ENCODE peak calls at places on chromosomes 16 and 17, in four cellular contexts. One of them, this sample, is unnamed.

GRCh38 chr16:71762186-71762585 is 37.7 kb upstream of the PHLPP2 start:
- DNase-seq in SK-N-MC: peak
- DNase-seq in astrocyte of the spinal cord: no peak
- DNase-seq in sigmoid colon: no peak
- DNase-seq in this sample: no peak

GRCh38 chr17:36862116-36862920 is 75.0 kb upstream of the LHX1 start:
- DNase-seq in astrocyte of the spinal cord: no peak
- DNase-seq in SK-N-MC: no peak
- DNase-seq in sigmoid colon: no peak
- DNase-seq in this sample: no peak

GRCh38 chr16:54946909-54947308 is 16.2 kb downstream of the IRX5 start:
- DNase-seq in SK-N-MC: no peak
- DNase-seq in astrocyte of the spinal cord: no peak
- DNase-seq in sigmoid colon: no peak
- DNase-seq in this sample: no peak

GRCh38 chr17:77706938-77707337 is 251.6 kb upstream of the TNRC6C start:
- DNase-seq in astrocyte of the spinal cord: no peak
- DNase-seq in sigmoid colon: no peak
- DNase-seq in SK-N-MC: no peak
- DNase-seq in this sample: peak

GRCh38 chr16:28311413-28311812 is 19.1 kb downstream of the SBK1 start:
- DNase-seq in sigmoid colon: no peak
- DNase-seq in SK-N-MC: no peak
- DNase-seq in astrocyte of the spinal cord: no peak
- DNase-seq in this sample: no peak

GRCh38 chr16:1773703-1774455 is 945 bp upstream of the MRPS34 start:
- DNase-seq in sigmoid colon: no peak
- DNase-seq in SK-N-MC: no peak
- DNase-seq in astrocyte of the spinal cord: peak
- DNase-seq in this sample: no peak

GRCh38 chr16:5498562-5498961 is 401.0 kb upstream of the EEF2KMT start:
- DNase-seq in astrocyte of the spinal cord: no peak
- DNase-seq in SK-N-MC: no peak
- DNase-seq in sigmoid colon: no peak
- DNase-seq in this sample: no peak

GRCh38 chr17:47935961-47936360 is 5.4 kb upstream of the PNPO start:
- DNase-seq in sigmoid colon: no peak
- DNase-seq in SK-N-MC: no peak
- DNase-seq in astrocyte of the spinal cord: peak
- DNase-seq in this sample: no peak

GRCh38 chr17:31318298-31319190 is 2.9 kb downstream of the EVI2A start:
- DNase-seq in SK-N-MC: no peak
- DNase-seq in astrocyte of the spinal cord: peak
- DNase-seq in sigmoid colon: peak
- DNase-seq in this sample: no peak

GRCh38 chr16:30051518-30051917 is 14.0 kb upstream of the ALDOA start:
- DNase-seq in sigmoid colon: no peak
- DNase-seq in astrocyte of the spinal cord: peak
- DNase-seq in SK-N-MC: no peak
- DNase-seq in this sample: no peak

GRCh38 chr17:40331743-40332641 is 23.0 kb downstream of the RARA start:
- DNase-seq in astrocyte of the spinal cord: peak
- DNase-seq in SK-N-MC: no peak
- DNase-seq in sigmoid colon: peak
- DNase-seq in this sample: peak

GRCh38 chr16:15879255-15879804 is 9.1 kb downstream of the CEP20 start:
- DNase-seq in sigmoid colon: no peak
- DNase-seq in astrocyte of the spinal cord: peak
- DNase-seq in SK-N-MC: no peak
- DNase-seq in this sample: no peak

GRCh38 chr17:57366558-57367351 is 110.4 kb downstream of the MSI2 start:
- DNase-seq in astrocyte of the spinal cord: no peak
- DNase-seq in SK-N-MC: no peak
- DNase-seq in sigmoid colon: no peak
- DNase-seq in this sample: no peak

GRCh38 chr16:24253192-24253591 is 2.9 kb upstream of the CACNG3 start:
- DNase-seq in astrocyte of the spinal cord: peak
- DNase-seq in sigmoid colon: no peak
- DNase-seq in SK-N-MC: peak
- DNase-seq in this sample: no peak

GRCh38 chr16:17029602-17030350 is 441.0 kb downstream of the XYLT1 start:
- DNase-seq in sigmoid colon: no peak
- DNase-seq in astrocyte of the spinal cord: no peak
- DNase-seq in SK-N-MC: no peak
- DNase-seq in this sample: no peak

GRCh38 chr17:58233547-58233946 is 4.8 kb upstream of the LPO start:
- DNase-seq in astrocyte of the spinal cord: no peak
- DNase-seq in SK-N-MC: no peak
- DNase-seq in sigmoid colon: no peak
- DNase-seq in this sample: no peak

GRCh38 chr17:29677139-29677834 is 54.6 kb upstream of the CORO6 start:
- DNase-seq in SK-N-MC: no peak
- DNase-seq in astrocyte of the spinal cord: no peak
- DNase-seq in sigmoid colon: peak
- DNase-seq in this sample: peak

GRCh38 chr16:51326131-51326856 is 175.2 kb upstream of the SALL1 start:
- DNase-seq in sigmoid colon: no peak
- DNase-seq in SK-N-MC: no peak
- DNase-seq in astrocyte of the spinal cord: peak
- DNase-seq in this sample: no peak

GRCh38 chr16:53022374-53022773 is 30.3 kb downstream of the CHD9NB start:
- DNase-seq in SK-N-MC: no peak
- DNase-seq in sigmoid colon: no peak
- DNase-seq in astrocyte of the spinal cord: peak
- DNase-seq in this sample: no peak

GRCh38 chr17:58447039-58447975 is 30.0 kb upstream of the RNF43 start:
- DNase-seq in astrocyte of the spinal cord: peak
- DNase-seq in SK-N-MC: peak
- DNase-seq in sigmoid colon: no peak
- DNase-seq in this sample: no peak

GRCh38 chr16:19926449-19927390 is 42.1 kb upstream of the GPRC5B start:
- DNase-seq in SK-N-MC: no peak
- DNase-seq in sigmoid colon: no peak
- DNase-seq in astrocyte of the spinal cord: peak
- DNase-seq in this sample: no peak

GRCh38 chr16:74575175-74575804 is 31.6 kb downstream of the GLG1 start:
- DNase-seq in sigmoid colon: no peak
- DNase-seq in SK-N-MC: no peak
- DNase-seq in astrocyte of the spinal cord: no peak
- DNase-seq in this sample: no peak

GRCh38 chr17:9306086-9306485 is 269.5 kb downstream of the STX8 start:
- DNase-seq in astrocyte of the spinal cord: peak
- DNase-seq in sigmoid colon: no peak
- DNase-seq in SK-N-MC: no peak
- DNase-seq in this sample: no peak

GRCh38 chr16:20918486-20919239 is 18.1 kb downstream of the LYRM1 start:
- DNase-seq in sigmoid colon: peak
- DNase-seq in SK-N-MC: no peak
- DNase-seq in astrocyte of the spinal cord: peak
- DNase-seq in this sample: no peak

GRCh38 chr16:51445250-51445649 is 294.2 kb upstream of the SALL1 start:
- DNase-seq in SK-N-MC: no peak
- DNase-seq in sigmoid colon: no peak
- DNase-seq in astrocyte of the spinal cord: no peak
- DNase-seq in this sample: no peak

GRCh38 chr16:86457621-86458456 is 52.5 kb upstream of the FOXF1 start:
- DNase-seq in sigmoid colon: peak
- DNase-seq in SK-N-MC: no peak
- DNase-seq in astrocyte of the spinal cord: peak
- DNase-seq in this sample: no peak

GRCh38 chr17:63700528-63701441 is 860 bp upstream of the LIMD2 start:
- DNase-seq in sigmoid colon: peak
- DNase-seq in astrocyte of the spinal cord: peak
- DNase-seq in SK-N-MC: no peak
- DNase-seq in this sample: peak

GRCh38 chr17:75155191-75155601 is 884 bp upstream of the JPT1 start:
- DNase-seq in sigmoid colon: no peak
- DNase-seq in SK-N-MC: no peak
- DNase-seq in astrocyte of the spinal cord: no peak
- DNase-seq in this sample: no peak

GRCh38 chr17:27105636-27106035 is 188.3 kb upstream of the WSB1 start:
- DNase-seq in SK-N-MC: no peak
- DNase-seq in sigmoid colon: no peak
- DNase-seq in astrocyte of the spinal cord: no peak
- DNase-seq in this sample: no peak

GRCh38 chr17:44906987-44907681 is 7.9 kb upstream of the EFTUD2 start:
- DNase-seq in sigmoid colon: no peak
- DNase-seq in SK-N-MC: no peak
- DNase-seq in astrocyte of the spinal cord: no peak
- DNase-seq in this sample: no peak

GRCh38 chr16:55668337-55669281 is 12.8 kb downstream of the SLC6A2 start:
- DNase-seq in SK-N-MC: no peak
- DNase-seq in astrocyte of the spinal cord: no peak
- DNase-seq in sigmoid colon: no peak
- DNase-seq in this sample: no peak

DNA sequence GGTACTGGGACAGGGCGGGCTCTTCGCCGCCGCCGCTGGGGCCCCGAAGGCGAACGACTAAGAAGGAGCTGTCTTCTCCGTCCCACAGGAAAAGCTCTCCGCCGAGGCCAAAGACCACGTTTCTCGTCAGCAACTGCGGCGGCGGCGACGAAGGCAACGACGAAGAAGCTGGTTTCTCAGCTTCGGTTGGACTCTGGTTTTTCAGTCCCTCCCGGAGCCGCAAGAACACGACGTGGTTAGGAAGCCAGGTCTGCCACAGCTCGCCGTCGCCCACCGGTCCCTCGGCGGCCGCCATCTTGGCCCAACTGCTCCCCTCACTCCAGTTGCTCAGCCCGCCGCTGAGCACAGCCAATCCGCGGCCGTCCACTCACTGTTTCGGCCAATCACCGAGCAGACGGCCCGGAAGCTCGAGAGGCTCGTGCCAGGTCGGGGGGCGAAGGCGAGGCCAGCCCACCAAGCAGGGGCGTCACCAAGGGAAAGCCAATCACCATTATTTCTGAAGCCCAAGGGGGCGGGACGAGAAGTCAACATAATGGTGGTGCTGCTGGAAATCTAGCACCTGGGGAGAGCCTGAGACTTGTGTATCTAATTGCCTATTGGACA is at the start of gene NUP88:
- DNase-seq in astrocyte of the spinal cord: peak
- DNase-seq in sigmoid colon: peak
- DNase-seq in SK-N-MC: peak
- DNase-seq in this sample: peak
- H3K4me3 ChIP-seq in astrocyte of the spinal cord: peak
- H3K4me3 ChIP-seq in sigmoid colon: peak
- H3K4me3 ChIP-seq in SK-N-MC: peak
- H3K4me3 ChIP-seq in this sample: peak

DNA sequence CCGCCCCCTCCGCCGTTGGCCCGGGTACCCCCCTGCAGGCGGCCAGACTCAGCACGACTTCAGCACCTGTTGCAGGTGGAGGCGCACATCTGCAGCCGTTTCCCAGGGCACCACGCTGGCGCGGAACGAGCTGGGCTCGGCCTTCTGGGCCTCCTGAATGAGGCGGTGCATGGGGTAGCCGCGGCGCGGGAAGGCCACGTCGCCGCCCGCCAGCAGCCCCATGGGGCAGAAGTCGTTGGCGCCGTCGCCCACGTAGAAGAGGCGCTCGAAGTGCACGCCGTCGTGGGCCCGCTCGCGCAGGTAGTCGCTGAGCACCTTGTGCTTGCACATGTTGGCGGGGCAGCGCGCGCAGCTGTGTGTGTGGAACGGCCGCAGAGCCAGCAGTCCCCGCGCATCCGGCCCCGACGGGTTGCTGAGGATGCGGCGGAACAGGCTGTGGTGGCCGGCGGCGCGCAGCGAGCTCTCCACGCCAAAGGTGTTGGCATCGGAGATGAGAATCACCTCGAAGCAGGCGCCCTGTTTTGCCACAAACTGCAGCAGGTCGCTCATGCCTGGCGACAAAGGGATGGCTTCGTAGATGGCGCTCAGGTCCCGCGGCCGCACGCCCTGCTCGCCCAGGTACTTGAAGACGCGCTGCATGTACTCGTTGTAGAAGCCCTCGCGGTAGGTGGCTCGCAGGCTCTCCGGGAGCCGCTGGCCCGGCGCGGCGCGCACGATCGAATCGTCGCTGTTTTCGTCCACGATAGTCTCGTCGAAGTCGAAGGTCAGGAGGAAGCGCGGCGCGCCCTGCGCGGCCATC is 6.2 kb downstream of the PHOSPHO1 start:
- DNase-seq in SK-N-MC: no peak
- DNase-seq in astrocyte of the spinal cord: no peak
- DNase-seq in sigmoid colon: no peak
- DNase-seq in this sample: no peak
- H3K4me3 ChIP-seq in SK-N-MC: no peak
- H3K4me3 ChIP-seq in astrocyte of the spinal cord: no peak
- H3K4me3 ChIP-seq in sigmoid colon: no peak
- H3K4me3 ChIP-seq in this sample: peak

GRCh38 chr17:59650642-59651041 is 30.9 kb downstream of the CLTC start:
- DNase-seq in sigmoid colon: no peak
- DNase-seq in astrocyte of the spinal cord: no peak
- DNase-seq in SK-N-MC: no peak
- DNase-seq in this sample: no peak
- H3K4me3 ChIP-seq in sigmoid colon: no peak
- H3K4me3 ChIP-seq in astrocyte of the spinal cord: no peak
- H3K4me3 ChIP-seq in SK-N-MC: no peak
- H3K4me3 ChIP-seq in this sample: no peak

GRCh38 chr17:65967372-65967771 is 224.6 kb downstream of the CEP112 start:
- DNase-seq in astrocyte of the spinal cord: no peak
- DNase-seq in SK-N-MC: no peak
- DNase-seq in sigmoid colon: no peak
- DNase-seq in this sample: no peak
- H3K4me3 ChIP-seq in astrocyte of the spinal cord: no peak
- H3K4me3 ChIP-seq in SK-N-MC: no peak
- H3K4me3 ChIP-seq in sigmoid colon: no peak
- H3K4me3 ChIP-seq in this sample: no peak

GRCh38 chr17:73311781-73312641 is at the start of gene CDC42EP4:
- DNase-seq in sigmoid colon: peak
- DNase-seq in SK-N-MC: no peak
- DNase-seq in astrocyte of the spinal cord: peak
- DNase-seq in this sample: peak
- H3K4me3 ChIP-seq in sigmoid colon: peak
- H3K4me3 ChIP-seq in SK-N-MC: peak
- H3K4me3 ChIP-seq in astrocyte of the spinal cord: peak
- H3K4me3 ChIP-seq in this sample: peak

GRCh38 chr16:10552998-10553491 is 27.4 kb downstream of the EMP2 start:
- DNase-seq in SK-N-MC: no peak
- DNase-seq in astrocyte of the spinal cord: no peak
- DNase-seq in sigmoid colon: no peak
- DNase-seq in this sample: no peak
- H3K4me3 ChIP-seq in SK-N-MC: no peak
- H3K4me3 ChIP-seq in astrocyte of the spinal cord: no peak
- H3K4me3 ChIP-seq in sigmoid colon: no peak
- H3K4me3 ChIP-seq in this sample: peak

GRCh38 chr16:66426112-66427035 is 721 bp upstream of the BEAN1 start:
- DNase-seq in sigmoid colon: peak
- DNase-seq in astrocyte of the spinal cord: no peak
- DNase-seq in SK-N-MC: no peak
- DNase-seq in this sample: no peak
- H3K4me3 ChIP-seq in sigmoid colon: peak
- H3K4me3 ChIP-seq in astrocyte of the spinal cord: peak
- H3K4me3 ChIP-seq in SK-N-MC: no peak
- H3K4me3 ChIP-seq in this sample: peak